ENCODE peak calls at places on chromosomes 7 and 10, in six cellular contexts. E, I, S, Z, H and Q are unnamed samples. For H3K4me1, the result is how much of the 10 kb centered on the place peaks cover.

GRCh38 chr7:505171-505570 is 14.5 kb downstream of the PDGFA start:
- DNase-seq in Z (no peak), I (no peak), E (no peak), S (no peak), H (no peak), Q (no peak)

GRCh38 chr7:45069444-45070253 is 19.1 kb downstream of the NACAD start:
- DNase-seq in E (no peak), I (no peak), Z (no peak), S (no peak), H (no peak), Q (no peak)

GRCh38 chr7:65449505-65449852 is 75.8 kb downstream of the ZNF92 start:
- DNase-seq in H (peak), S (no peak), I (no peak), Z (no peak), E (no peak), Q (no peak)

GRCh38 chr7:70569335-70569819 is 562.6 kb upstream of the GALNT17 start:
- DNase-seq in I (no peak), S (no peak), H (no peak), Z (no peak), E (no peak), Q (no peak)

GRCh38 chr10:73734028-73734720 is 10.0 kb upstream of the SEC24C start:
- DNase-seq in S (no peak), I (no peak), Z (no peak), H (no peak), E (no peak), Q (no peak)

GRCh38 chr10:99346247-99346646 is 17.1 kb downstream of the CNNM1 start:
- DNase-seq in Z (no peak), I (no peak), E (no peak), S (no peak), H (peak), Q (no peak)

GRCh38 chr7:46786221-46786951 is 795.5 kb downstream of the TNS3 start:
- DNase-seq in S (no peak), H (peak), I (peak), Z (no peak), E (no peak), Q (peak)

GRCh38 chr7:45456105-45456504 is 118.1 kb upstream of the ADCY1 start:
- DNase-seq in S (no peak), H (no peak), E (no peak), I (no peak), Z (no peak), Q (no peak)

GRCh38 chr10:124539935-124540641 is 78.5 kb downstream of the LHPP start:
- DNase-seq in Z (peak), E (peak), S (peak), I (no peak), H (no peak), Q (no peak)

GRCh38 chr7:157575777-157576176 is 239.0 kb downstream of the DNAJB6 start:
- DNase-seq in I (no peak), S (no peak), H (no peak), E (no peak), Z (no peak), Q (no peak)

GRCh38 chr7:108770981-108771728 is 201.5 kb downstream of the DNAJB9 start:
- DNase-seq in I (no peak), Z (no peak), S (no peak), E (no peak), H (no peak), Q (no peak)

GRCh38 chr7:140653319-140654108 is 12.9 kb upstream of the DENND2A start:
- DNase-seq in E (peak), H (peak), Z (peak), I (peak), S (peak), Q (peak)

GRCh38 chr7:44973610-44974401 is 5.0 kb downstream of the MYO1G start:
- DNase-seq in E (peak), Z (peak), H (no peak), S (peak), I (no peak), Q (no peak)

GRCh38 chr7:57425969-57426628 is 23.9 kb upstream of the ZNF716 start:
- DNase-seq in Z (no peak), E (no peak), I (no peak), H (no peak), S (peak), Q (no peak)

GRCh38 chr7:29140873-29141468 is 5.4 kb downstream of the CPVL start:
- DNase-seq in H (no peak), E (no peak), I (no peak), Z (no peak), S (no peak), Q (no peak)

GRCh38 chr7:110790992-110791391 is 299.9 kb upstream of the LRRN3 start:
- DNase-seq in Z (no peak), E (no peak), H (no peak), S (no peak), I (no peak), Q (no peak)

GRCh38 chr10:43316516-43316915 is 49.7 kb upstream of the RASGEF1A start:
- DNase-seq in S (no peak), H (no peak), I (no peak), Z (no peak), E (no peak), Q (no peak)

GRCh38 chr7:35694784-35695627 is at the start of gene HERPUD2:
- DNase-seq in E (peak), I (peak), Z (peak), H (peak), S (peak), Q (peak)
- H3K4me1 ChIP-seq in E (under half), I (under half), Z (under half), H (under half), S (under half), Q (under half)

GRCh38 chr7:139635521-139636240 is 112.2 kb downstream of the CLEC2L start:
- DNase-seq in I (no peak), H (no peak), Z (peak), S (no peak), E (peak), Q (no peak)

GRCh38 chr7:139629392-139630082 is 106.1 kb downstream of the CLEC2L start:
- DNase-seq in H (no peak), Z (no peak), I (no peak), S (no peak), E (no peak), Q (no peak)

GRCh38 chr7:139630643-139631519 is 107.4 kb downstream of the CLEC2L start:
- DNase-seq in Z (no peak), S (no peak), E (no peak), H (no peak), I (no peak), Q (no peak)

GRCh38 chr7:139634087-139634486 is 110.6 kb downstream of the CLEC2L start:
- DNase-seq in H (no peak), I (no peak), Z (no peak), S (no peak), E (no peak), Q (no peak)

DNA sequence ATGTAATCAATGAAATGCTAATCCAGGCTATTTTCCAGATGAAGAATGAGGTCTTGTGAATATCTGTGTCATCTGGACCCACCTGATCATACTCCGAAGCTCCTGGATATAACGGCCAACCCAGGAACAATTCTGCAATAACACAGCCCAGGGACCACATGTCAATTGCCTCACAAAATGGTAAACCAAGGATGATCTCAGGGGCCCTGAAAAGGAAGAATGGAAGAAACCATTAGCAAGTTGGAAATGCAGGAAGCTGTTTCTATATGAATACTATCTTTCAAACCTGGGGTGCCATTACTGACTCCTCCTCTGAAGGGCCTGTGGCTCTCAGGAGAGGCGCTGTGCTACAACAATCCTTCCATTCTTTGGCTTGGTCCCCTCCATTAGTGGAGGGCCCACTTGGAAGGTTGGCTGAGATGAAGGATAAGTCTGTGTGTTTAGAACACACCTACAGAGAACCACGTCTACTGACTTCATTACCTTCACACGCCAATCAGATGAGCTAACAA is 108.1 kb downstream of the CLEC2L start:
- DNase-seq in H (no peak), Z (no peak), I (no peak), E (no peak), S (no peak), Q (no peak)
- H3K4me1 ChIP-seq in H (under half), Z (under half), I (under half), E (half or more), S (under half), Q (under half)

GRCh38 chr10:97400665-97401454 is at the start of gene RRP12:
- DNase-seq in S (peak), I (peak), Z (peak), E (peak), H (peak), Q (peak)

GRCh38 chr10:97401455-97401919 is 347 bp upstream of the RRP12 start:
- DNase-seq in H (no peak), I (no peak), S (no peak), E (no peak), Z (no peak), Q (no peak)

GRCh38 chr10:97399843-97400545 is 1.1 kb downstream of the RRP12 start:
- DNase-seq in H (peak), E (peak), S (peak), I (no peak), Z (peak), Q (peak)

GRCh38 chr10:97393034-97393573 is 8.0 kb downstream of the RRP12 start:
- DNase-seq in Z (no peak), S (no peak), E (no peak), I (no peak), H (no peak), Q (no peak)

DNA sequence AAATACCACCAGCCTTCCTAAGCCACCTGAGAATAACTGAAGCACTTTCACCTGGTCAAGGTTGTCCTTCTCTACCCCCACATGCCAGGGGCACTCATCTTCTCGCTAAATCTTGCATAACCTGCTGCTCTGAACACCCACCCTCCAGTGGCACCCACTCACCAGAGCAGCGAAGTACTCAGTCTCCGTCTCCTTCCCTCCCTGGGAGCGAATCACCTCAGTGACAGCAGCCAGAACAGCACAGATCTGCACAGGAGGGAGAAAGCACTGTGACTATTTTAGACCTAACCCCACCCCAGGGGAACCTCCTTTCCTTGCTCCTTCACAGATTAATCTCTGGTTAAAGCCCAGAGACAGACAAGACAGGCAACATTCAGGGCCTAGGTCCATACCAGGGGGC is 5.1 kb downstream of the RRP12 start:
- DNase-seq in E (no peak), S (no peak), Z (no peak), I (no peak), H (no peak), Q (no peak)
- H3K4me1 ChIP-seq in E (under half), S (under half), Z (under half), I (under half), H (under half), Q (under half)

GRCh38 chr7:2106920-2107319 is 125.8 kb downstream of the MAD1L1 start:
- DNase-seq in I (peak), E (no peak), S (no peak), H (peak), Z (peak), Q (no peak)
- H3K4me1 ChIP-seq in I (under half), E (under half), S (under half), H (under half), Z (half or more), Q (under half)

GRCh38 chr10:88411772-88412349 is 171.3 kb downstream of the RNLS start:
- DNase-seq in E (no peak), Z (no peak), H (no peak), S (no peak), I (no peak), Q (no peak)
- H3K4me1 ChIP-seq in E (under half), Z (under half), H (under half), S (under half), I (under half), Q (under half)

GRCh38 chr7:2510909-2511768 is 8.4 kb upstream of the LFNG start:
- DNase-seq in I (no peak), E (peak), H (no peak), Z (peak), S (no peak), Q (no peak)
- H3K4me1 ChIP-seq in I (under half), E (half or more), H (under half), Z (under half), S (under half), Q (under half)

DNA sequence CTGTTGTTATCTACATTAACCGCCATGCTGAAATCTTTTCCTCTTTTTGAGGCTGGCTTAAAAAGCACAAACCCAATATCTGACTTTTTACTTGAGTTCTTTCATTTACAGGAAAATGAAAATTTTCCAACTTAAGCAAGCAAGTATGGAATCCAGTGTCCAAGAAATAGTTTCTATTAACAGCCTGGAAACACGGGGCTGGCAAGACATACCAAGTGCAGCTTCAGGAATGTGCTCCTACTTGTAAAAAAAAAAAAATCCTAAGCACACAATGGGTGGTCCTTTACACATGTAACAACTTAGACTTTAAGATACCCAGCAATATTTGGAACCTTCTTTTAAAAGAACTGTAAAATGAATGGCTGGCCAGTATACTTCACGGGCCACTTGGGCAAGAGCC is 236.6 kb upstream of the TMEM72 start:
- DNase-seq in Z (no peak), E (no peak), H (no peak), I (no peak), S (no peak), Q (no peak)
- H3K4me1 ChIP-seq in Z (under half), E (under half), H (under half), I (under half), S (under half), Q (under half)